ENCODE peak calls at places on chromosome 14, in four cellular contexts. V, G, K and P are unnamed samples.

GRCh38 chr14:102943454-102943853 is 21.0 kb downstream of the AMN start:
- DNase-seq in K (no peak), V (no peak), G (no peak), P (no peak)

GRCh38 chr14:96455588-96455987 is 46.6 kb upstream of the PAPOLA start:
- DNase-seq in G (no peak), V (no peak), K (no peak), P (no peak)

GRCh38 chr14:20754308-20754707 is 8.6 kb downstream of the EDDM3A start:
- DNase-seq in G (no peak), V (no peak), K (no peak), P (no peak)

GRCh38 chr14:83164591-83164990 is 1630.9 kb upstream of the SEL1L start:
- DNase-seq in K (no peak), G (no peak), V (no peak), P (no peak)

GRCh38 chr14:90986510-90986909 is 73.9 kb downstream of the RPS6KA5 start:
- DNase-seq in G (no peak), V (no peak), K (no peak), P (no peak)

GRCh38 chr14:22850944-22851790 is 14.8 kb downstream of the MMP14 start:
- DNase-seq in G (peak; percentile 33), V (peak; percentile 78), K (no peak), P (no peak)

GRCh38 chr14:96054661-96055060 is 15.5 kb downstream of the C14orf132 start:
- DNase-seq in G (no peak), K (no peak), V (no peak), P (no peak)

GRCh38 chr14:83960832-83961512 is 1569.0 kb upstream of the FLRT2 start:
- DNase-seq in V (no peak), K (no peak), G (no peak), P (no peak)

GRCh38 chr14:88005978-88006851 is 1.3 kb downstream of the GPR65 start:
- DNase-seq in G (no peak), K (peak; percentile 57), V (no peak), P (peak; percentile 88)

GRCh38 chr14:58637040-58637390 is 747 bp upstream of the DACT1 start:
- DNase-seq in G (peak; percentile 18), K (no peak), V (no peak), P (no peak)

GRCh38 chr14:92694807-92695206 is 53.6 kb downstream of the LGMN start:
- DNase-seq in K (no peak), V (no peak), G (no peak), P (no peak)

GRCh38 chr14:52596320-52596719 is 43.7 kb downstream of the GPR137C start:
- DNase-seq in K (no peak), V (no peak), G (no peak), P (no peak)

GRCh38 chr14:58920230-58920629 is 268.2 kb upstream of the DAAM1 start:
- DNase-seq in V (no peak), K (no peak), G (no peak), P (no peak)

GRCh38 chr14:32078030-32078793 is 1.1 kb downstream of the ARHGAP5 start:
- DNase-seq in V (peak; percentile 47), G (peak; percentile 40), K (peak; percentile 4), P (peak; percentile 17)